ENCODE peak calls at places on chromosome 2, in seven cellular contexts. Z, Q, D, M, R, T and O are unnamed samples.

GRCh38 chr2:231294578-231295362 is 96.3 kb downstream of the ARMC9 start:
- DNase-seq in D (no peak), Z (no peak), T (no peak), R (no peak), M (no peak), Q (no peak), O (no peak)

GRCh38 chr2:171963198-171963597 is 36.6 kb upstream of the METAP1D start:
- DNase-seq in Q (no peak), M (no peak), Z (no peak), T (no peak), R (no peak), D (no peak), O (no peak)

GRCh38 chr2:231605607-231606091 is 13.0 kb downstream of the TEX44 start:
- DNase-seq in D (no peak), T (no peak), Z (no peak), Q (no peak), R (peak), M (no peak), O (peak)

GRCh38 chr2:95272781-95273180 is 1.5 kb upstream of the PROM2 start:
- DNase-seq in Z (no peak), T (no peak), R (no peak), Q (no peak), D (no peak), M (no peak), O (no peak)

GRCh38 chr2:132439703-132440398 is 23.2 kb downstream of the GPR39 start:
- DNase-seq in D (no peak), Z (no peak), R (no peak), Q (no peak), T (no peak), M (no peak), O (no peak)

GRCh38 chr2:112821142-112821541 is 15.4 kb downstream of the IL1B start:
- DNase-seq in D (no peak), T (peak), Q (no peak), R (no peak), Z (no peak), M (no peak), O (no peak)

GRCh38 chr2:10868465-10869314 is 43.0 kb upstream of the KCNF1 start:
- DNase-seq in R (no peak), M (no peak), D (no peak), T (no peak), Z (no peak), Q (no peak), O (no peak)

GRCh38 chr2:195820373-195820772 is 163.3 kb downstream of the SLC39A10 start:
- DNase-seq in Z (no peak), R (no peak), M (no peak), Q (no peak), T (no peak), D (no peak), O (no peak)

GRCh38 chr2:218855305-218856167 is 4.1 kb upstream of the WNT6 start:
- DNase-seq in Q (no peak), Z (no peak), R (peak), T (no peak), D (no peak), M (peak), O (peak)

GRCh38 chr2:71045841-71046495 is 22.5 kb upstream of the NAGK start:
- DNase-seq in Z (no peak), D (no peak), T (no peak), Q (no peak), M (no peak), R (no peak), O (no peak)

GRCh38 chr2:70767094-70767698 is 804 bp downstream of the ADD2 start:
- DNase-seq in R (peak), D (no peak), T (no peak), Z (peak), Q (no peak), M (no peak), O (peak)

GRCh38 chr2:42327125-42327524 is 33.9 kb downstream of the COX7A2L start:
- DNase-seq in Q (no peak), Z (no peak), R (no peak), T (no peak), D (no peak), M (no peak), O (no peak)

GRCh38 chr2:241686649-241687425 is at the start of gene DTYMK:
- DNase-seq in D (peak), M (peak), T (peak), Q (no peak), Z (peak), R (peak), O (peak)

GRCh38 chr2:111122631-111123421 is 2.1 kb downstream of the BCL2L11 start:
- DNase-seq in M (peak), T (no peak), Q (no peak), Z (peak), R (peak), D (peak), O (peak)

GRCh38 chr2:142180820-142181533 is 50.2 kb upstream of the LRP1B start:
- DNase-seq in R (peak), D (no peak), Z (peak), T (no peak), M (no peak), Q (no peak), O (peak)

GRCh38 chr2:121804997-121805766 is 49.7 kb downstream of the TSN start:
- DNase-seq in R (no peak), Q (no peak), T (no peak), D (no peak), M (no peak), Z (no peak), O (no peak)

GRCh38 chr2:233435436-233436190 is 81.3 kb downstream of the DGKD start:
- DNase-seq in D (no peak), M (peak), T (no peak), Z (no peak), R (no peak), Q (no peak), O (no peak)

GRCh38 chr2:167345559-167345958 is 457.3 kb downstream of the XIRP2 start:
- DNase-seq in Q (no peak), Z (peak), R (no peak), M (no peak), D (no peak), T (no peak), O (no peak)

GRCh38 chr2:77746780-77747179 is 224.6 kb upstream of the LRRTM4 start:
- DNase-seq in T (no peak), Q (no peak), Z (no peak), R (no peak), D (no peak), M (no peak), O (no peak)

GRCh38 chr2:69514406-69514805 is 77.2 kb upstream of the NFU1 start:
- DNase-seq in M (no peak), R (no peak), Q (no peak), Z (no peak), T (no peak), D (no peak), O (no peak)

GRCh38 chr2:208254118-208254870 is 577 bp downstream of the IDH1 start:
- DNase-seq in T (peak), Z (peak), Q (peak), R (peak), D (peak), M (peak), O (peak)

GRCh38 chr2:66343259-66343658 is 91.7 kb upstream of the MEIS1 start:
- DNase-seq in Z (no peak), D (no peak), Q (no peak), R (no peak), M (no peak), T (no peak), O (no peak)

GRCh38 chr2:160493227-160494028 is at the start of gene RBMS1:
- DNase-seq in Z (peak), Q (no peak), T (peak), D (peak), M (peak), R (peak), O (peak)

GRCh38 chr2:238278626-238279323 is 9.6 kb downstream of the PER2 start:
- DNase-seq in Z (no peak), D (no peak), Q (no peak), R (no peak), M (no peak), T (no peak), O (no peak)

GRCh38 chr2:120536141-120536540 is 190.2 kb downstream of the INHBB start:
- DNase-seq in T (no peak), Q (no peak), Z (no peak), D (no peak), M (no peak), R (no peak), O (no peak)

GRCh38 chr2:73297586-73297985 is 4.2 kb upstream of the EGR4 start:
- DNase-seq in Q (no peak), M (no peak), T (no peak), D (no peak), Z (no peak), R (no peak), O (no peak)

GRCh38 chr2:136235451-136236418 is 117.8 kb upstream of the CXCR4 start:
- DNase-seq in T (no peak), Z (no peak), M (no peak), D (no peak), R (no peak), Q (peak), O (no peak)

GRCh38 chr2:18430996-18431748 is 129.3 kb downstream of the RDH14 start:
- DNase-seq in M (no peak), T (no peak), Z (no peak), D (no peak), R (no peak), Q (no peak), O (no peak)

GRCh38 chr2:9704600-9704999 is 73.8 kb upstream of the YWHAQ start:
- DNase-seq in D (no peak), T (no peak), Z (no peak), R (no peak), M (no peak), Q (no peak), O (no peak)

GRCh38 chr2:44715671-44716077 is 225.8 kb upstream of the SIX3 start:
- DNase-seq in D (no peak), Q (no peak), T (no peak), M (no peak), R (peak), Z (peak), O (no peak)